ENCODE peak calls at places on chromosomes 5 and 9, in five cellular contexts. One of them, this sample, is unnamed.

GRCh38 chr9:114678130-114678529 is 3.9 kb downstream of the TEX48 start:
- DNase-seq in neural progenitor cell: no peak
- DNase-seq in coronary artery: no peak
- DNase-seq in mucosa of descending colon: no peak
- DNase-seq in heart left ventricle: no peak
- DNase-seq in this sample: no peak

GRCh38 chr9:132749316-132749715 is 79.1 kb downstream of the GTF3C4 start:
- DNase-seq in neural progenitor cell: no peak
- DNase-seq in coronary artery: peak; percentile 57
- DNase-seq in mucosa of descending colon: no peak
- DNase-seq in heart left ventricle: no peak
- DNase-seq in this sample: no peak

GRCh38 chr5:176629317-176629852 is 949 bp downstream of the SNCB start:
- DNase-seq in coronary artery: no peak
- DNase-seq in neural progenitor cell: no peak
- DNase-seq in heart left ventricle: no peak
- DNase-seq in mucosa of descending colon: no peak
- DNase-seq in this sample: no peak

GRCh38 chr9:78004478-78005229 is 27.0 kb downstream of the GNAQ start:
- DNase-seq in coronary artery: no peak
- DNase-seq in heart left ventricle: no peak
- DNase-seq in mucosa of descending colon: no peak
- DNase-seq in neural progenitor cell: no peak
- DNase-seq in this sample: no peak

GRCh38 chr5:116632890-116633289 is 58.3 kb upstream of the SEMA6A start:
- DNase-seq in coronary artery: no peak
- DNase-seq in mucosa of descending colon: no peak
- DNase-seq in neural progenitor cell: no peak
- DNase-seq in heart left ventricle: no peak
- DNase-seq in this sample: no peak

GRCh38 chr5:66224773-66225553 is 80.9 kb downstream of the SREK1 start:
- DNase-seq in heart left ventricle: no peak
- DNase-seq in mucosa of descending colon: no peak
- DNase-seq in coronary artery: no peak
- DNase-seq in neural progenitor cell: no peak
- DNase-seq in this sample: no peak

GRCh38 chr5:158880514-158881001 is 219.2 kb downstream of the EBF1 start:
- DNase-seq in mucosa of descending colon: no peak
- DNase-seq in heart left ventricle: no peak
- DNase-seq in coronary artery: no peak
- DNase-seq in neural progenitor cell: no peak
- DNase-seq in this sample: no peak

GRCh38 chr5:816176-816575 is 31.6 kb upstream of the ZDHHC11B start:
- DNase-seq in neural progenitor cell: no peak
- DNase-seq in coronary artery: no peak
- DNase-seq in mucosa of descending colon: no peak
- DNase-seq in heart left ventricle: no peak
- DNase-seq in this sample: no peak

GRCh38 chr9:98162638-98163037 is 29.8 kb downstream of the CORO2A start:
- DNase-seq in coronary artery: no peak
- DNase-seq in heart left ventricle: no peak
- DNase-seq in neural progenitor cell: no peak
- DNase-seq in mucosa of descending colon: no peak
- DNase-seq in this sample: no peak

GRCh38 chr5:173890195-173890951 is 2.2 kb downstream of the CPEB4 start:
- DNase-seq in heart left ventricle: no peak
- DNase-seq in mucosa of descending colon: peak; percentile 29
- DNase-seq in coronary artery: no peak
- DNase-seq in neural progenitor cell: peak; percentile 23
- DNase-seq in this sample: no peak

GRCh38 chr5:41962491-41962890 is 37.4 kb downstream of the FBXO4 start:
- DNase-seq in heart left ventricle: no peak
- DNase-seq in coronary artery: no peak
- DNase-seq in neural progenitor cell: no peak
- DNase-seq in mucosa of descending colon: no peak
- DNase-seq in this sample: no peak

GRCh38 chr9:125525846-125526619 is 181.0 kb downstream of the MAPKAP1 start:
- DNase-seq in mucosa of descending colon: no peak
- DNase-seq in neural progenitor cell: no peak
- DNase-seq in coronary artery: no peak
- DNase-seq in heart left ventricle: peak; percentile 72
- DNase-seq in this sample: no peak

GRCh38 chr9:304519-305185 is 90.0 kb downstream of the DOCK8 start:
- DNase-seq in heart left ventricle: no peak
- DNase-seq in coronary artery: no peak
- DNase-seq in neural progenitor cell: no peak
- DNase-seq in mucosa of descending colon: no peak
- DNase-seq in this sample: no peak

GRCh38 chr5:107805819-107806218 is 135.1 kb upstream of the EFNA5 start:
- DNase-seq in mucosa of descending colon: no peak
- DNase-seq in coronary artery: no peak
- DNase-seq in neural progenitor cell: peak; percentile 66
- DNase-seq in heart left ventricle: no peak
- DNase-seq in this sample: no peak

GRCh38 chr9:73720601-73721000 is 568.9 kb downstream of the ANXA1 start:
- DNase-seq in heart left ventricle: no peak
- DNase-seq in neural progenitor cell: no peak
- DNase-seq in coronary artery: no peak
- DNase-seq in mucosa of descending colon: no peak
- DNase-seq in this sample: no peak

GRCh38 chr5:92544042-92544441 is 1037.0 kb downstream of the NR2F1-AS1 start:
- DNase-seq in mucosa of descending colon: no peak
- DNase-seq in neural progenitor cell: no peak
- DNase-seq in coronary artery: no peak
- DNase-seq in heart left ventricle: no peak
- DNase-seq in this sample: no peak

GRCh38 chr5:157431544-157432200 is 28.3 kb upstream of the NIPAL4 start:
- DNase-seq in neural progenitor cell: peak; percentile 50
- DNase-seq in coronary artery: no peak
- DNase-seq in heart left ventricle: no peak
- DNase-seq in mucosa of descending colon: no peak
- DNase-seq in this sample: peak; percentile 57

GRCh38 chr5:31531543-31531887 is 378 bp downstream of the DROSHA start:
- DNase-seq in neural progenitor cell: peak; percentile 39
- DNase-seq in mucosa of descending colon: no peak
- DNase-seq in heart left ventricle: no peak
- DNase-seq in coronary artery: no peak
- DNase-seq in this sample: no peak

GRCh38 chr5:139683295-139684271 is 35.4 kb downstream of the CXXC5 start:
- DNase-seq in heart left ventricle: no peak
- DNase-seq in neural progenitor cell: peak; percentile 18
- DNase-seq in coronary artery: no peak
- DNase-seq in mucosa of descending colon: no peak
- DNase-seq in this sample: no peak

GRCh38 chr5:139685886-139686285 is 37.7 kb downstream of the CXXC5 start:
- DNase-seq in heart left ventricle: no peak
- DNase-seq in mucosa of descending colon: no peak
- DNase-seq in coronary artery: no peak
- DNase-seq in neural progenitor cell: no peak
- DNase-seq in this sample: no peak

GRCh38 chr5:139686356-139686918 is 38.3 kb downstream of the CXXC5 start:
- DNase-seq in neural progenitor cell: no peak
- DNase-seq in mucosa of descending colon: no peak
- DNase-seq in coronary artery: no peak
- DNase-seq in heart left ventricle: no peak
- DNase-seq in this sample: no peak

GRCh38 chr5:139684350-139684880 is 36.3 kb downstream of the CXXC5 start:
- DNase-seq in coronary artery: no peak
- DNase-seq in heart left ventricle: no peak
- DNase-seq in mucosa of descending colon: no peak
- DNase-seq in neural progenitor cell: no peak
- DNase-seq in this sample: no peak

DNA sequence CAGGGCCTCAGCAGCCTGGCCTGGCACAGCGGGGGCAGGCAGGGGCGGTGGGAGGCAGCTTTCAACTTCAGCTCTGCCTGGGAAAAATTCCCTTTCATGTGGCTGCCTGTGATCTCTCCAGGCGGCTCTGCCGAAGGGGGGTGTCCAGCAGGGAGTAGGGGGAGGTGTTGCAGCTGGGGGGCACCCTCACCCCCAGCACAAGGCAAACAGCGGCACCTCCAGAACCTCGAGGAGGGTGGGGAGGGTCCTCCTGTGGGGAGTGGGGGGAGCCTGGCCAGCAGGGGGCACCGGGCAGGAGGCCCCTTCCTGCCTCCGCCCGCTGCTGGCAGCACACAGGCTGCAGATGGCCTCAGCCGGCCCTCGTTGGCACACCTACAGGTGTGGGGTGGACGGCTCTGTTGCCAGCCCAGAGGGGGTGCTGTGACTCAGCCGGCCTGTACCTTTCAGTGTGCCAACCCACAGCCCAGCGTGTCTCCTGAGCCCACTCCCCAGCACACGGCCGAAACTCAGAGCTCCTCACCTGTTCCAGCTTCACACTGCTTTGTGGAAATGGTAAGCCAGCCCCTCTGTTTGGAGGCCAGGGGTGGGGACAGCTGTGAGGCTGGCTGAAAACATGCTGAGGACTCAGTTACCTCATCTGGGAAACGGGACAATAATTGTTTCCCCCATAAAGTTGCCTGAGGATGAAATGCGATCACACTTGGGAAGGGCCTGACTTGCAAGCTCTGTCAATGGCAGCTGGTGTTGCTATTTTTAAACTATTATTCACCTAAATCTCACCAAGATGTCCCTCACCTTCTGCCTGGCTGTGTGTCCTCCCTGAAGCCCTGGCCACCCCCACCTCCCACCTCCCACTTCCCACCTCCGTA is 37.0 kb downstream of the CXXC5 start:
- DNase-seq in heart left ventricle: no peak
- DNase-seq in neural progenitor cell: peak; percentile 40
- DNase-seq in coronary artery: no peak
- DNase-seq in mucosa of descending colon: no peak
- DNase-seq in this sample: no peak
- TF ChIP-seq CTCF in heart left ventricle: no peak
- TF ChIP-seq CTCF in neural progenitor cell: peak; percentile 42
- TF ChIP-seq CTCF in coronary artery: no peak
- TF ChIP-seq CTCF in mucosa of descending colon: no peak
- TF ChIP-seq CTCF in this sample: no peak

GRCh38 chr9:19124430-19124793 is 2.9 kb downstream of the PLIN2 start:
- DNase-seq in neural progenitor cell: no peak
- DNase-seq in coronary artery: no peak
- DNase-seq in heart left ventricle: no peak
- DNase-seq in mucosa of descending colon: no peak
- DNase-seq in this sample: no peak
- H3K4me3 ChIP-seq in neural progenitor cell: no peak overlapping the region
- H3K4me3 ChIP-seq in coronary artery: peak overlapping the region; percentile 81
- H3K4me3 ChIP-seq in heart left ventricle: no peak overlapping the region
- H3K4me3 ChIP-seq in mucosa of descending colon: no peak overlapping the region
- H3K4me3 ChIP-seq in this sample: no peak overlapping the region

GRCh38 chr5:19790811-19791466 is 197.1 kb downstream of the CDH18 start:
- DNase-seq in heart left ventricle: no peak
- DNase-seq in coronary artery: no peak
- DNase-seq in neural progenitor cell: no peak
- DNase-seq in mucosa of descending colon: no peak
- DNase-seq in this sample: no peak
- TF ChIP-seq CTCF in heart left ventricle: no peak
- TF ChIP-seq CTCF in coronary artery: no peak
- TF ChIP-seq CTCF in neural progenitor cell: no peak
- TF ChIP-seq CTCF in mucosa of descending colon: no peak
- TF ChIP-seq CTCF in this sample: no peak

GRCh38 chr5:96408841-96409458 is 24.1 kb downstream of the PCSK1 start:
- DNase-seq in mucosa of descending colon: no peak
- DNase-seq in heart left ventricle: no peak
- DNase-seq in coronary artery: no peak
- DNase-seq in neural progenitor cell: no peak
- DNase-seq in this sample: no peak
- H3K4me3 ChIP-seq in mucosa of descending colon: no peak overlapping the region
- H3K4me3 ChIP-seq in heart left ventricle: no peak overlapping the region
- H3K4me3 ChIP-seq in coronary artery: no peak overlapping the region
- H3K4me3 ChIP-seq in neural progenitor cell: no peak overlapping the region
- H3K4me3 ChIP-seq in this sample: no peak overlapping the region

DNA sequence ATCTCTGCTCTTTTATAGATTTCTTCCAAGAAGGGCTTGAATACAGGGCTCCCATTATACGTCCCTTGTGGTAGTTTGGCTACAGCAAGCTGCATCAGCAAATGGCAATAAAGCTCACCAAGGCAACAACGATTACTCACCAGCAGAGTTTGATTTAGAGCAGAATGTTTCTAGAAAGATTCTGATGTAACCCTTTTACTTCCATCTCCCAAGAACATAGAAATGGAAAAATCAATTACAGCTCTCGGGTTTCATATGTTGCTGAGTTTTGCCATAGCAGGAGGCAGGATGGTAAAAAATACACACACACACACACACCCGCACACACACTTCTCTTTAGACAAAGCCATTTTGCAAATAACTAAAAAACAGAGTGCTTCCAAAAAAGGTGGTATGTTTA is 124.2 kb upstream of the TNPO1 start:
- DNase-seq in mucosa of descending colon: no peak
- DNase-seq in coronary artery: no peak
- DNase-seq in heart left ventricle: no peak
- DNase-seq in neural progenitor cell: no peak
- DNase-seq in this sample: no peak
- TF ChIP-seq CTCF in mucosa of descending colon: no peak
- TF ChIP-seq CTCF in coronary artery: no peak
- TF ChIP-seq CTCF in heart left ventricle: no peak
- TF ChIP-seq CTCF in neural progenitor cell: no peak
- TF ChIP-seq CTCF in this sample: no peak